ENCODE peak calls at places on chromosomes 2 and 18, in five cellular contexts. H is H9, U is heart left ventricle, V is pancreas, Q is A549. S is an unnamed sample.

GRCh38 chr2:21276163-21276562 is 152.4 kb downstream of the TDRD15 start:
- DNase-seq in V (no peak), Q (no peak), H (no peak), U (no peak), S (no peak)

GRCh38 chr2:39068757-39069515 is 51.9 kb downstream of the SOS1 start:
- DNase-seq in V (no peak), H (no peak), Q (peak), U (no peak), S (peak)

GRCh38 chr2:164479460-164479859 is 141.8 kb downstream of the GRB14 start:
- DNase-seq in H (peak), V (no peak), U (no peak), Q (peak), S (no peak)

GRCh38 chr18:63648241-63648640 is 4.2 kb upstream of the SERPINB4 start:
- DNase-seq in Q (no peak), U (no peak), H (no peak), V (no peak), S (no peak)

GRCh38 chr18:30683836-30684235 is 358.7 kb downstream of the DSC3 start:
- DNase-seq in V (no peak), U (no peak), Q (no peak), H (no peak), S (no peak)

GRCh38 chr2:210432633-210433032 is 43.9 kb downstream of the LANCL1 start:
- DNase-seq in Q (no peak), H (no peak), U (no peak), V (no peak), S (no peak)

GRCh38 chr18:45169610-45170009 is 445.7 kb upstream of the SLC14A2 start:
- DNase-seq in U (peak), V (no peak), Q (peak), H (no peak), S (no peak)

GRCh38 chr18:2526320-2526719 is 45.0 kb downstream of the METTL4 start:
- DNase-seq in U (no peak), Q (no peak), V (no peak), H (no peak), S (no peak)

GRCh38 chr18:50994031-50994430 is 26.2 kb downstream of the ELAC1 start:
- DNase-seq in U (no peak), V (no peak), Q (no peak), H (no peak), S (no peak)
- H3K27ac ChIP-seq in U (no peak), V (no peak), Q (no peak), H (no peak), S (no peak)

DNA sequence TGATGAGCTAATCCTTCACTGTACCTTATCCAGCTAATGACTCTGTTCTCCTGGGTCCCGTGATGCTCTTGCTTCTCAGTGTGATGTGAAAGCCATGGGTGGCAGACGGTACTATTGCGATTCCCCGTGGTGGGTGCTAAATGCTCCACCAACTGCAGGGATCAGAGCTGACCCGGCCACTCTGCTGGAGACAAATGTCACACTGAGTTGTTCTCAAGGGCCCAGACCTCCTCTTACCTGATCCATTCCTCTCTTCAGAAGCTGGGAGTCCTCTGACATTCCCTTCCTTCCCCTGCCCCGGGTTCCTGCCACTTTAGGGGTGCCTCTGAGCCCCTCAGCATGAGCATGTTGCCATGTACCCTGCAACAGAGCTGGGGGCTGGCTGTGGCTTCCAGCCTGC is 105.1 kb downstream of the MAPK4 start:
- DNase-seq in U (no peak), H (no peak), V (no peak), Q (no peak), S (no peak)
- H3K27ac ChIP-seq in U (peak), H (no peak), V (no peak), Q (no peak), S (no peak)

GRCh38 chr18:76592096-76592495 is 97.1 kb upstream of the ZNF516 start:
- DNase-seq in H (no peak), Q (no peak), U (no peak), V (no peak), S (no peak)
- H3K27ac ChIP-seq in H (no peak), Q (no peak), U (no peak), V (no peak), S (no peak)

GRCh38 chr18:48098538-48098937 is 168.1 kb upstream of the SMAD2 start:
- DNase-seq in U (no peak), Q (peak), H (no peak), V (no peak), S (no peak)
- H3K27ac ChIP-seq in U (no peak), Q (no peak), H (no peak), V (no peak), S (peak)

S was measured in keratinocyte.